ENCODE peak calls at places on chromosomes 4 and X, in nine cellular contexts. F, X, E, T, O, U, V, I and A are unnamed samples.
A peak's percentile ranks its signal among the peaks of the same experiment; 100 is the strongest.

GRCh38 chr4:8580321-8581093 is at the start of gene GPR78:
- DNase-seq in V (peak; percentile 34), I (peak; percentile 73), E (peak; percentile 71), F (peak; percentile 29), T (peak; percentile 51), U (peak; percentile 41), X (no peak), O (peak; percentile 38), A (peak; percentile 54)

GRCh38 chr4:18075823-18076433 is 54.4 kb upstream of the LCORL start:
- DNase-seq in E (peak; percentile 12), I (peak; percentile 17), O (no peak), V (peak; percentile 45), T (peak; percentile 72), X (no peak), F (no peak), U (no peak), A (peak; percentile 12)

GRCh38 chrX:8364369-8365141 is 100.1 kb upstream of the VCX3B start:
- DNase-seq in O (peak; percentile 12), X (no peak), V (no peak), E (no peak), I (peak; percentile 9), F (no peak), U (no peak), T (peak; percentile 63), A (no peak)

GRCh38 chr4:39846135-39846534 is 131.6 kb downstream of the PDS5A start:
- DNase-seq in X (no peak), V (no peak), I (no peak), T (no peak), E (peak; percentile 41), U (no peak), O (peak; percentile 36), F (peak; percentile 18), A (no peak)

GRCh38 chr4:171279131-171279530 is 534.1 kb upstream of the GALNTL6 start:
- DNase-seq in E (no peak), O (no peak), U (no peak), V (no peak), X (no peak), I (no peak), F (no peak), T (no peak), A (no peak)

GRCh38 chr4:82868572-82868971 is 22.4 kb downstream of the SEC31A start:
- DNase-seq in U (no peak), E (no peak), T (no peak), I (no peak), O (no peak), X (no peak), F (no peak), V (no peak), A (no peak)

GRCh38 chr4:168636506-168637176 is 139.8 kb downstream of the PALLD start:
- DNase-seq in V (no peak), X (no peak), I (no peak), T (no peak), E (peak; percentile 89), O (peak; percentile 88), F (peak; percentile 55), U (no peak), A (no peak)

GRCh38 chrX:129755779-129756650 is 17.2 kb downstream of the XPNPEP2 start:
- DNase-seq in V (no peak), I (no peak), U (no peak), X (no peak), T (no peak), F (no peak), E (no peak), O (no peak), A (no peak)

GRCh38 chr4:40662962-40663604 is 33.4 kb upstream of the RBM47 start:
- DNase-seq in X (peak; percentile 49), F (peak; percentile 85), U (no peak), E (peak; percentile 91), T (no peak), I (no peak), O (peak; percentile 87), V (no peak), A (peak; percentile 23)

GRCh38 chr4:76990288-76991080 is 40.9 kb downstream of the SEPTIN11 start:
- DNase-seq in F (peak; percentile 60), T (no peak), X (no peak), U (no peak), O (peak; percentile 99), I (no peak), V (no peak), E (peak; percentile 91), A (no peak)

GRCh38 chr4:6076391-6076790 is 58.2 kb upstream of the C4orf50 start:
- DNase-seq in I (no peak), E (no peak), V (no peak), X (no peak), T (no peak), U (no peak), F (no peak), O (no peak), A (no peak)

GRCh38 chrX:43121637-43122036 is 343.7 kb upstream of the PPP1R2C start:
- DNase-seq in X (no peak), F (peak; percentile 9), E (no peak), O (no peak), U (no peak), V (no peak), I (no peak), T (peak; percentile 20), A (no peak)

GRCh38 chr4:166324321-166324720 is 451.3 kb downstream of the TLL1 start:
- DNase-seq in X (no peak), O (no peak), V (no peak), I (no peak), T (peak; percentile 51), F (peak; percentile 30), U (no peak), E (no peak), A (peak; percentile 27)

GRCh38 chrX:85243761-85244410 is at the start of the genes SATL1 and ZNF711:
- DNase-seq in F (peak; percentile 2), E (peak; percentile 29), T (peak; percentile 87), U (peak; percentile 25), I (peak; percentile 64), O (peak; percentile 65), X (no peak), V (peak; percentile 8), A (peak; percentile 60)

GRCh38 chr4:147839200-147839599 is 107.3 kb downstream of the ARHGAP10 start:
- DNase-seq in U (no peak), F (no peak), T (no peak), I (no peak), V (no peak), E (no peak), X (no peak), O (no peak), A (no peak)

GRCh38 chr4:78902313-78902712 is 36.9 kb downstream of the PAQR3 start:
- DNase-seq in U (no peak), T (no peak), V (no peak), X (no peak), E (peak; percentile 11), I (no peak), O (no peak), F (no peak), A (no peak)

GRCh38 chr4:153573221-153573620 is 107.1 kb downstream of the TMEM131L start:
- DNase-seq in T (no peak), F (no peak), U (no peak), V (peak; percentile 67), I (no peak), X (no peak), E (no peak), O (no peak), A (peak; percentile 45)
- H3K4me1 ChIP-seq in T (no peaks in the 10 kb centered on the region), F (peaks cover 6% of the 10 kb centered on the region), U (no peaks in the 10 kb centered on the region), V (peaks cover 7% of the 10 kb centered on the region), I (no peaks in the 10 kb centered on the region), X (peaks cover 2% of the 10 kb centered on the region), E (peaks cover 9% of the 10 kb centered on the region), O (no peaks in the 10 kb centered on the region), A (peaks cover 48% of the 10 kb centered on the region)

GRCh38 chr4:186643501-186644315 is 79.9 kb downstream of the FAT1 start:
- DNase-seq in V (no peak), X (no peak), U (no peak), E (peak; percentile 81), I (no peak), F (peak; percentile 77), O (peak; percentile 68), T (no peak), A (peak; percentile 27)
- H3K4me3 ChIP-seq in V (no peak overlapping the region), X (no peak overlapping the region), U (no peak overlapping the region), E (peak overlapping the region; percentile 7), I (no peak overlapping the region), F (no peak overlapping the region), O (no peak overlapping the region), T (no peak overlapping the region), A (no peak overlapping the region)

GRCh38 chr4:85756938-85757337 is 282.0 kb downstream of the ARHGAP24 start:
- DNase-seq in U (no peak), E (peak; percentile 79), I (no peak), O (no peak), V (peak; percentile 61), T (no peak), F (no peak), X (no peak), A (peak; percentile 48)

GRCh38 chr4:85761803-85762202 is 286.9 kb downstream of the ARHGAP24 start:
- DNase-seq in U (no peak), X (no peak), V (peak; percentile 48), O (peak; percentile 42), I (no peak), T (peak; percentile 38), F (no peak), E (peak; percentile 50), A (peak; percentile 63)

GRCh38 chr4:85760521-85760920 is 285.6 kb downstream of the ARHGAP24 start:
- DNase-seq in F (no peak), T (no peak), O (no peak), U (no peak), E (no peak), X (no peak), V (no peak), I (no peak), A (no peak)

GRCh38 chr4:85762204-85762884 is 287.4 kb downstream of the ARHGAP24 start:
- DNase-seq in X (no peak), T (peak; percentile 36), U (no peak), O (peak; percentile 92), V (peak; percentile 27), E (peak; percentile 96), F (no peak), I (no peak), A (peak; percentile 56)

DNA sequence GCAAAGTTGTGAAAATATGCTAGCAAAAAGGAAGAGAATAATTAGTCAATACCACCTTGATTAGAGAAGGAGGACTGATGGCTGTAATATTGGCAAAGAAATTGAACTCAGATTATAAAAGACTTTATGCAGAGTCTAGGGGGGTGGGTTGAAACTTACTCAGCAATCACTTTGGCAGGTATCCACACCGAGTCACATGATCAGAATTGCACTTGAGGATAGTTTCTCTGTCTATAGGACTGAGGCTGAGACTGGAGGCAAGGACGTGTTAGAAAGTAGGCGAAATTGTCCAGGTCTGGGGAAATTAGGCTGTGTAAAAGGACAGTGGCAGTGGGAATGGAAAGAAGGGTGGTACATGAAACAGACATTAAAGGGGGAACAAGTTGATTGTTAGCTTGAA is 284.4 kb downstream of the ARHGAP24 start:
- DNase-seq in O (no peak), X (no peak), U (no peak), T (no peak), I (no peak), V (no peak), F (no peak), E (no peak), A (no peak)
- H3K4me1 ChIP-seq in O (peaks cover 6% of the 10 kb centered on the region), X (peaks cover 20% of the 10 kb centered on the region), U (no peaks in the 10 kb centered on the region), T (no peaks in the 10 kb centered on the region), I (peaks cover 3% of the 10 kb centered on the region), V (peaks cover 12% of the 10 kb centered on the region), F (no peaks in the 10 kb centered on the region), E (peaks cover 50% of the 10 kb centered on the region), A (peaks cover 23% of the 10 kb centered on the region)

DNA sequence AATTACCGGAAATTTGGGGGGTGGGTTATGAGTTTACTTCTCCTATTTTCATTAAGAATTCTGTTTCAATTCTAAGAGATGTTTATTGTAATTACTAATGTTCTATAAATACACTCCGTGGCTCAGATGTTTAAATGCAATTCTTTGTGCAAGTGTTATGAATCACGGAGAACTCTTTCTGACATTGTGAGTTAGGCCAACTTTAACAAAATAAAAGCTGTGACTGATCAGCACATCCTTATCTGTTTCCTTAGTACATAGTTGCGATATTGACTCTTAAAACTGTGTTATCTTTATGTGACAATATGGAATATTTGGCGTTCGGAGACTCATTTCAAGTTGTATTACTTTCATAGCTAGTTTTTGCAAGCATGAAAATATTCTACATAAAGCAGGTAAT is 902 bp downstream of the KLHL4 start:
- DNase-seq in V (no peak), F (peak; percentile 10), I (no peak), U (no peak), T (no peak), E (peak; percentile 2), O (peak; percentile 20), X (no peak), A (no peak)
- H3K4me3 ChIP-seq in V (peak overlapping the region; percentile 18), F (no peak overlapping the region), I (peak overlapping the region; percentile 54), U (peak overlapping the region; percentile 26), T (peak overlapping the region; percentile 29), E (no peak overlapping the region), O (peak overlapping the region; percentile 86), X (no peak overlapping the region), A (no peak overlapping the region)